ENCODE peak calls at places on chromosome 13, in seven cellular contexts. One of them, this sample, is unnamed.

GRCh38 chr13:24911135-24911524 is 147.2 kb downstream of the RNF17 start:
- DNase-seq in stimulated activated CD4-positive, alpha-beta T cell treated with anti-CD3 and anti-CD28 coated beads, Interleukin-15, amount 100 ng/mL, for 24 hours: no peak
- DNase-seq in left colon: no peak
- DNase-seq in pancreas: no peak
- DNase-seq in KBM-7: no peak
- DNase-seq in T-helper 17 cell: no peak
- DNase-seq in Jurkat, Clone E6-1: no peak
- DNase-seq in this sample: no peak

GRCh38 chr13:103044054-103044453 is 22.2 kb downstream of the SLC10A2 start:
- DNase-seq in stimulated activated CD4-positive, alpha-beta T cell treated with anti-CD3 and anti-CD28 coated beads, Interleukin-15, amount 100 ng/mL, for 24 hours: no peak
- DNase-seq in left colon: no peak
- DNase-seq in pancreas: no peak
- DNase-seq in KBM-7: no peak
- DNase-seq in T-helper 17 cell: no peak
- DNase-seq in Jurkat, Clone E6-1: no peak
- DNase-seq in this sample: no peak

GRCh38 chr13:48412881-48413351 is at the start of gene LPAR6:
- DNase-seq in stimulated activated CD4-positive, alpha-beta T cell treated with anti-CD3 and anti-CD28 coated beads, Interleukin-15, amount 100 ng/mL, for 24 hours: no peak
- DNase-seq in left colon: no peak
- DNase-seq in pancreas: no peak
- DNase-seq in KBM-7: peak; percentile 85
- DNase-seq in T-helper 17 cell: no peak
- DNase-seq in Jurkat, Clone E6-1: peak; percentile 37
- DNase-seq in this sample: peak; percentile 22

GRCh38 chr13:44305845-44306244 is 67.8 kb upstream of the SERP2 start:
- DNase-seq in stimulated activated CD4-positive, alpha-beta T cell treated with anti-CD3 and anti-CD28 coated beads, Interleukin-15, amount 100 ng/mL, for 24 hours: no peak
- DNase-seq in left colon: no peak
- DNase-seq in pancreas: no peak
- DNase-seq in KBM-7: no peak
- DNase-seq in T-helper 17 cell: no peak
- DNase-seq in Jurkat, Clone E6-1: peak; percentile 47
- DNase-seq in this sample: no peak

GRCh38 chr13:45282994-45283393 is 58.0 kb downstream of the TPT1 start:
- DNase-seq in stimulated activated CD4-positive, alpha-beta T cell treated with anti-CD3 and anti-CD28 coated beads, Interleukin-15, amount 100 ng/mL, for 24 hours: no peak
- DNase-seq in left colon: no peak
- DNase-seq in pancreas: no peak
- DNase-seq in KBM-7: no peak
- DNase-seq in T-helper 17 cell: no peak
- DNase-seq in Jurkat, Clone E6-1: no peak
- DNase-seq in this sample: no peak

GRCh38 chr13:25200783-25201182 is 28.7 kb upstream of the AMER2 start:
- DNase-seq in stimulated activated CD4-positive, alpha-beta T cell treated with anti-CD3 and anti-CD28 coated beads, Interleukin-15, amount 100 ng/mL, for 24 hours: no peak
- DNase-seq in left colon: no peak
- DNase-seq in pancreas: no peak
- DNase-seq in KBM-7: no peak
- DNase-seq in T-helper 17 cell: no peak
- DNase-seq in Jurkat, Clone E6-1: no peak
- DNase-seq in this sample: no peak

GRCh38 chr13:80084086-80084676 is 256.7 kb downstream of the SPRY2 start:
- DNase-seq in stimulated activated CD4-positive, alpha-beta T cell treated with anti-CD3 and anti-CD28 coated beads, Interleukin-15, amount 100 ng/mL, for 24 hours: no peak
- DNase-seq in left colon: no peak
- DNase-seq in pancreas: no peak
- DNase-seq in KBM-7: no peak
- DNase-seq in T-helper 17 cell: no peak
- DNase-seq in Jurkat, Clone E6-1: no peak
- DNase-seq in this sample: no peak

GRCh38 chr13:112587767-112588489 is at the start of gene TUBGCP3:
- DNase-seq in stimulated activated CD4-positive, alpha-beta T cell treated with anti-CD3 and anti-CD28 coated beads, Interleukin-15, amount 100 ng/mL, for 24 hours: peak; percentile 88
- DNase-seq in left colon: peak; percentile 89
- DNase-seq in pancreas: peak; percentile 89
- DNase-seq in KBM-7: peak; percentile 85
- DNase-seq in T-helper 17 cell: peak; percentile 61
- DNase-seq in Jurkat, Clone E6-1: peak; percentile 70
- DNase-seq in this sample: peak; percentile 66

GRCh38 chr13:32035701-32036100 is 4.1 kb downstream of the FRY start:
- DNase-seq in stimulated activated CD4-positive, alpha-beta T cell treated with anti-CD3 and anti-CD28 coated beads, Interleukin-15, amount 100 ng/mL, for 24 hours: no peak
- DNase-seq in left colon: no peak
- DNase-seq in pancreas: no peak
- DNase-seq in KBM-7: no peak
- DNase-seq in T-helper 17 cell: no peak
- DNase-seq in Jurkat, Clone E6-1: no peak
- DNase-seq in this sample: no peak

GRCh38 chr13:45928196-45928595 is 76.6 kb upstream of the SIAH3 start:
- DNase-seq in stimulated activated CD4-positive, alpha-beta T cell treated with anti-CD3 and anti-CD28 coated beads, Interleukin-15, amount 100 ng/mL, for 24 hours: no peak
- DNase-seq in left colon: no peak
- DNase-seq in pancreas: no peak
- DNase-seq in KBM-7: no peak
- DNase-seq in T-helper 17 cell: no peak
- DNase-seq in Jurkat, Clone E6-1: no peak
- DNase-seq in this sample: no peak

GRCh38 chr13:54185785-54186184 is 1157.2 kb downstream of the OLFM4 start:
- DNase-seq in stimulated activated CD4-positive, alpha-beta T cell treated with anti-CD3 and anti-CD28 coated beads, Interleukin-15, amount 100 ng/mL, for 24 hours: no peak
- DNase-seq in left colon: no peak
- DNase-seq in pancreas: no peak
- DNase-seq in KBM-7: peak; percentile 7
- DNase-seq in T-helper 17 cell: no peak
- DNase-seq in Jurkat, Clone E6-1: no peak
- DNase-seq in this sample: no peak

GRCh38 chr13:49563513-49563912 is 21.8 kb downstream of the RCBTB1 start:
- DNase-seq in stimulated activated CD4-positive, alpha-beta T cell treated with anti-CD3 and anti-CD28 coated beads, Interleukin-15, amount 100 ng/mL, for 24 hours: no peak
- DNase-seq in left colon: no peak
- DNase-seq in pancreas: no peak
- DNase-seq in KBM-7: no peak
- DNase-seq in T-helper 17 cell: no peak
- DNase-seq in Jurkat, Clone E6-1: no peak
- DNase-seq in this sample: no peak

GRCh38 chr13:49517461-49517860 is 21.7 kb downstream of the PHF11 start:
- DNase-seq in stimulated activated CD4-positive, alpha-beta T cell treated with anti-CD3 and anti-CD28 coated beads, Interleukin-15, amount 100 ng/mL, for 24 hours: no peak
- DNase-seq in left colon: no peak
- DNase-seq in pancreas: no peak
- DNase-seq in KBM-7: no peak
- DNase-seq in T-helper 17 cell: no peak
- DNase-seq in Jurkat, Clone E6-1: no peak
- DNase-seq in this sample: no peak

GRCh38 chr13:110657196-110657595 is 41.9 kb downstream of the NAXD start:
- DNase-seq in stimulated activated CD4-positive, alpha-beta T cell treated with anti-CD3 and anti-CD28 coated beads, Interleukin-15, amount 100 ng/mL, for 24 hours: no peak
- DNase-seq in left colon: no peak
- DNase-seq in pancreas: no peak
- DNase-seq in KBM-7: no peak
- DNase-seq in T-helper 17 cell: no peak
- DNase-seq in Jurkat, Clone E6-1: no peak
- DNase-seq in this sample: no peak

GRCh38 chr13:33224686-33225085 is 60.9 kb downstream of the STARD13 start:
- DNase-seq in stimulated activated CD4-positive, alpha-beta T cell treated with anti-CD3 and anti-CD28 coated beads, Interleukin-15, amount 100 ng/mL, for 24 hours: no peak
- DNase-seq in left colon: no peak
- DNase-seq in pancreas: no peak
- DNase-seq in KBM-7: no peak
- DNase-seq in T-helper 17 cell: no peak
- DNase-seq in Jurkat, Clone E6-1: no peak
- DNase-seq in this sample: no peak

GRCh38 chr13:78881054-78881453 is 222.1 kb upstream of the OBI1 start:
- DNase-seq in stimulated activated CD4-positive, alpha-beta T cell treated with anti-CD3 and anti-CD28 coated beads, Interleukin-15, amount 100 ng/mL, for 24 hours: no peak
- DNase-seq in left colon: no peak
- DNase-seq in pancreas: no peak
- DNase-seq in KBM-7: no peak
- DNase-seq in T-helper 17 cell: no peak
- DNase-seq in Jurkat, Clone E6-1: no peak
- DNase-seq in this sample: no peak

GRCh38 chr13:114286808-114287207 is 5.4 kb downstream of the UPF3A start:
- DNase-seq in stimulated activated CD4-positive, alpha-beta T cell treated with anti-CD3 and anti-CD28 coated beads, Interleukin-15, amount 100 ng/mL, for 24 hours: no peak
- DNase-seq in left colon: no peak
- DNase-seq in pancreas: no peak
- DNase-seq in KBM-7: no peak
- DNase-seq in T-helper 17 cell: no peak
- DNase-seq in Jurkat, Clone E6-1: no peak
- DNase-seq in this sample: no peak

GRCh38 chr13:23461544-23461943 is 28.0 kb upstream of the SACS start:
- DNase-seq in stimulated activated CD4-positive, alpha-beta T cell treated with anti-CD3 and anti-CD28 coated beads, Interleukin-15, amount 100 ng/mL, for 24 hours: no peak
- DNase-seq in left colon: no peak
- DNase-seq in pancreas: no peak
- DNase-seq in KBM-7: no peak
- DNase-seq in T-helper 17 cell: no peak
- DNase-seq in Jurkat, Clone E6-1: no peak
- DNase-seq in this sample: no peak

GRCh38 chr13:110354209-110354627 is 47.1 kb downstream of the COL4A2 start:
- DNase-seq in stimulated activated CD4-positive, alpha-beta T cell treated with anti-CD3 and anti-CD28 coated beads, Interleukin-15, amount 100 ng/mL, for 24 hours: no peak
- DNase-seq in left colon: peak; percentile 42
- DNase-seq in pancreas: no peak
- DNase-seq in KBM-7: no peak
- DNase-seq in T-helper 17 cell: no peak
- DNase-seq in Jurkat, Clone E6-1: no peak
- DNase-seq in this sample: no peak

GRCh38 chr13:99374169-99374991 is 67.2 kb upstream of the GPR183 start:
- DNase-seq in stimulated activated CD4-positive, alpha-beta T cell treated with anti-CD3 and anti-CD28 coated beads, Interleukin-15, amount 100 ng/mL, for 24 hours: no peak
- DNase-seq in left colon: no peak
- DNase-seq in pancreas: no peak
- DNase-seq in KBM-7: no peak
- DNase-seq in T-helper 17 cell: no peak
- DNase-seq in Jurkat, Clone E6-1: no peak
- DNase-seq in this sample: no peak

GRCh38 chr13:80040219-80040976 is 300.5 kb downstream of the SPRY2 start:
- DNase-seq in stimulated activated CD4-positive, alpha-beta T cell treated with anti-CD3 and anti-CD28 coated beads, Interleukin-15, amount 100 ng/mL, for 24 hours: no peak
- DNase-seq in left colon: no peak
- DNase-seq in pancreas: no peak
- DNase-seq in KBM-7: no peak
- DNase-seq in T-helper 17 cell: no peak
- DNase-seq in Jurkat, Clone E6-1: no peak
- DNase-seq in this sample: no peak

GRCh38 chr13:113224486-113224885 is 15.1 kb downstream of the CUL4A start:
- DNase-seq in stimulated activated CD4-positive, alpha-beta T cell treated with anti-CD3 and anti-CD28 coated beads, Interleukin-15, amount 100 ng/mL, for 24 hours: no peak
- DNase-seq in left colon: no peak
- DNase-seq in pancreas: no peak
- DNase-seq in KBM-7: no peak
- DNase-seq in T-helper 17 cell: no peak
- DNase-seq in Jurkat, Clone E6-1: no peak
- DNase-seq in this sample: no peak

GRCh38 chr13:75469087-75469486 is 12.9 kb downstream of the TBC1D4 start:
- DNase-seq in stimulated activated CD4-positive, alpha-beta T cell treated with anti-CD3 and anti-CD28 coated beads, Interleukin-15, amount 100 ng/mL, for 24 hours: no peak
- DNase-seq in left colon: no peak
- DNase-seq in pancreas: no peak
- DNase-seq in KBM-7: no peak
- DNase-seq in T-helper 17 cell: no peak
- DNase-seq in Jurkat, Clone E6-1: no peak
- DNase-seq in this sample: no peak

GRCh38 chr13:92312823-92313222 is 913.8 kb upstream of the GPC6 start:
- DNase-seq in stimulated activated CD4-positive, alpha-beta T cell treated with anti-CD3 and anti-CD28 coated beads, Interleukin-15, amount 100 ng/mL, for 24 hours: no peak
- DNase-seq in left colon: no peak
- DNase-seq in pancreas: no peak
- DNase-seq in KBM-7: no peak
- DNase-seq in T-helper 17 cell: no peak
- DNase-seq in Jurkat, Clone E6-1: no peak
- DNase-seq in this sample: no peak

GRCh38 chr13:95784891-95785290 is 108.0 kb downstream of the DNAJC3 start:
- DNase-seq in stimulated activated CD4-positive, alpha-beta T cell treated with anti-CD3 and anti-CD28 coated beads, Interleukin-15, amount 100 ng/mL, for 24 hours: no peak
- DNase-seq in left colon: no peak
- DNase-seq in pancreas: no peak
- DNase-seq in KBM-7: no peak
- DNase-seq in T-helper 17 cell: no peak
- DNase-seq in Jurkat, Clone E6-1: no peak
- DNase-seq in this sample: no peak

GRCh38 chr13:66138172-66138811 is 1091.8 kb downstream of the PCDH9 start:
- DNase-seq in stimulated activated CD4-positive, alpha-beta T cell treated with anti-CD3 and anti-CD28 coated beads, Interleukin-15, amount 100 ng/mL, for 24 hours: no peak
- DNase-seq in left colon: no peak
- DNase-seq in pancreas: no peak
- DNase-seq in KBM-7: no peak
- DNase-seq in T-helper 17 cell: no peak
- DNase-seq in Jurkat, Clone E6-1: no peak
- DNase-seq in this sample: no peak

GRCh38 chr13:36526897-36527296 is 94.6 kb downstream of the CCNA1 start:
- DNase-seq in stimulated activated CD4-positive, alpha-beta T cell treated with anti-CD3 and anti-CD28 coated beads, Interleukin-15, amount 100 ng/mL, for 24 hours: no peak
- DNase-seq in left colon: no peak
- DNase-seq in pancreas: no peak
- DNase-seq in KBM-7: no peak
- DNase-seq in T-helper 17 cell: no peak
- DNase-seq in Jurkat, Clone E6-1: no peak
- DNase-seq in this sample: no peak

GRCh38 chr13:111880185-111880584 is 186.8 kb upstream of the SOX1 start:
- DNase-seq in stimulated activated CD4-positive, alpha-beta T cell treated with anti-CD3 and anti-CD28 coated beads, Interleukin-15, amount 100 ng/mL, for 24 hours: no peak
- DNase-seq in left colon: no peak
- DNase-seq in pancreas: no peak
- DNase-seq in KBM-7: no peak
- DNase-seq in T-helper 17 cell: no peak
- DNase-seq in Jurkat, Clone E6-1: no peak
- DNase-seq in this sample: no peak

GRCh38 chr13:43879323-43880181 is at the start of the genes CCDC122 and LACC1:
- DNase-seq in stimulated activated CD4-positive, alpha-beta T cell treated with anti-CD3 and anti-CD28 coated beads, Interleukin-15, amount 100 ng/mL, for 24 hours: peak; percentile 85
- DNase-seq in left colon: peak; percentile 90
- DNase-seq in pancreas: peak; percentile 88
- DNase-seq in KBM-7: peak; percentile 77
- DNase-seq in T-helper 17 cell: peak; percentile 73
- DNase-seq in Jurkat, Clone E6-1: peak; percentile 3
- DNase-seq in this sample: peak; percentile 79

GRCh38 chr13:23656637-23657036 is 86.4 kb downstream of the TNFRSF19 start:
- DNase-seq in stimulated activated CD4-positive, alpha-beta T cell treated with anti-CD3 and anti-CD28 coated beads, Interleukin-15, amount 100 ng/mL, for 24 hours: no peak
- DNase-seq in left colon: no peak
- DNase-seq in pancreas: no peak
- DNase-seq in KBM-7: peak; percentile 87
- DNase-seq in T-helper 17 cell: no peak
- DNase-seq in Jurkat, Clone E6-1: no peak
- DNase-seq in this sample: no peak

This sample was measured in Calu3.